ENCODE peak calls at places on chromosomes 13 and 19, in nine cellular contexts. U is A549, W is GM12878, E is IMR-90, R is heart left ventricle, Q is HCT116, G is HepG2, N is body of pancreas, J is upper lobe of left lung. A is an unnamed sample.

GRCh38 chr19:12052057-12052570 is 647 bp downstream of the ZNF878 start:
- ATAC-seq in W (peak), E (peak), Q (no peak), N (no peak), U (no peak), G (peak), R (no peak), J (no peak), A (no peak)

GRCh38 chr13:26390203-26390602 is 136.3 kb downstream of the CDK8 start:
- ATAC-seq in Q (no peak), E (no peak), G (no peak), R (no peak), W (no peak), J (no peak), N (no peak), U (no peak), A (no peak)

GRCh38 chr13:106488671-106489070 is 46.8 kb downstream of the EFNB2 start:
- ATAC-seq in E (no peak), U (no peak), Q (peak), R (no peak), G (no peak), N (no peak), J (no peak), W (no peak), A (no peak)

GRCh38 chr13:114204894-114205293 is 25.8 kb downstream of the CFAP97D2 start:
- ATAC-seq in G (no peak), E (no peak), R (no peak), N (no peak), U (no peak), J (no peak), Q (no peak), W (no peak), A (no peak)

GRCh38 chr13:87999791-88000190 is 328.6 kb downstream of the SLITRK5 start:
- ATAC-seq in R (no peak), G (no peak), W (peak), Q (peak), E (peak), J (peak), U (no peak), N (no peak), A (peak)

GRCh38 chr19:4758659-4759058 is 32.9 kb upstream of the FEM1A start:
- ATAC-seq in U (no peak), N (no peak), R (no peak), G (no peak), Q (no peak), J (no peak), E (no peak), W (no peak), A (no peak)

GRCh38 chr13:80469105-80469840 is 128.3 kb upstream of the SPRY2 start:
- ATAC-seq in W (no peak), N (peak), U (no peak), R (peak), Q (no peak), G (no peak), J (peak), E (no peak), A (peak)

GRCh38 chr13:29868581-29868980 is 18.2 kb upstream of the UBL3 start:
- ATAC-seq in Q (no peak), G (no peak), W (no peak), J (no peak), U (no peak), E (no peak), N (no peak), R (no peak), A (no peak)

GRCh38 chr19:53961523-53962345 is 1.0 kb upstream of the CACNG8 start:
- ATAC-seq in W (no peak), Q (no peak), E (no peak), G (no peak), N (no peak), J (no peak), R (no peak), U (peak), A (no peak)

GRCh38 chr13:107099661-107100060 is 531.7 kb upstream of the ARGLU1 start:
- ATAC-seq in N (no peak), J (no peak), G (no peak), R (no peak), E (peak), W (no peak), Q (no peak), U (no peak), A (no peak)

GRCh38 chr19:11814707-11815050 is 606 bp downstream of the ZNF440 start:
- ATAC-seq in N (peak), U (no peak), R (no peak), E (peak), W (peak), Q (peak), J (peak), G (peak), A (no peak)

GRCh38 chr13:99261040-99261439 is 2.9 kb upstream of the GPR18 start:
- ATAC-seq in W (no peak), N (no peak), J (no peak), Q (no peak), G (peak), R (no peak), U (no peak), E (no peak), A (no peak)

GRCh38 chr13:30408319-30409101 is 13.8 kb upstream of the UBE2L5 start:
- ATAC-seq in E (peak), U (peak), J (peak), N (peak), R (peak), W (peak), G (peak), Q (no peak), A (peak)

GRCh38 chr13:113077566-113077952 is 28.0 kb upstream of the F7 start:
- ATAC-seq in U (no peak), N (no peak), Q (no peak), J (no peak), W (no peak), R (no peak), E (no peak), G (no peak), A (no peak)

GRCh38 chr19:31770220-31770619 is 421.0 kb upstream of the TSHZ3 start:
- ATAC-seq in J (no peak), E (no peak), G (no peak), R (no peak), W (no peak), Q (no peak), N (no peak), U (no peak), A (no peak)

GRCh38 chr13:81487151-81487550 is 1146.2 kb upstream of the SPRY2 start:
- ATAC-seq in W (peak), Q (peak), G (peak), N (no peak), E (no peak), R (no peak), U (peak), J (no peak), A (no peak)

GRCh38 chr19:53906211-53907192 is 2.6 kb upstream of the CACNG7 start:
- ATAC-seq in N (no peak), E (peak), Q (peak), R (peak), W (no peak), J (peak), U (peak), G (peak), A (no peak)

GRCh38 chr13:20945952-20946383 is 43.4 kb upstream of the XPO4 start:
- ATAC-seq in U (no peak), R (no peak), E (no peak), Q (no peak), J (peak), N (no peak), W (peak), G (no peak), A (no peak)

GRCh38 chr13:35512271-35512920 is 35.9 kb upstream of the MAB21L1 start:
- ATAC-seq in E (peak), U (no peak), Q (no peak), R (peak), W (no peak), N (peak), J (peak), G (no peak), A (peak)

GRCh38 chr13:43799191-43799590 is 12.4 kb upstream of the ENOX1 start:
- ATAC-seq in Q (no peak), U (no peak), E (no peak), W (peak), R (no peak), N (no peak), G (no peak), J (no peak), A (no peak)

GRCh38 chr19:28497887-28498286 is 715.1 kb downstream of the UQCRFS1 start:
- ATAC-seq in E (no peak), N (no peak), U (no peak), W (no peak), R (peak), Q (no peak), G (no peak), J (no peak), A (no peak)

GRCh38 chr13:31167490-31167889 is 5.8 kb upstream of the HSPH1 start:
- ATAC-seq in W (peak), E (no peak), N (no peak), U (peak), R (no peak), G (peak), Q (no peak), J (no peak), A (no peak)

GRCh38 chr13:96552523-96552922 is 441.8 kb downstream of the OXGR1 start:
- ATAC-seq in E (no peak), G (no peak), J (no peak), N (no peak), Q (no peak), W (no peak), R (no peak), U (no peak), A (no peak)

GRCh38 chr13:80299046-80299445 is 41.9 kb downstream of the SPRY2 start:
- ATAC-seq in J (no peak), W (no peak), E (no peak), N (no peak), G (no peak), Q (no peak), R (no peak), U (no peak), A (no peak)

GRCh38 chr13:79307866-79308298 is 98.2 kb downstream of the RBM26 start:
- ATAC-seq in J (peak), E (peak), W (peak), N (no peak), G (peak), U (peak), Q (peak), R (no peak), A (no peak)

GRCh38 chr13:77507931-77508776 is 27.4 kb upstream of the SCEL start:
- ATAC-seq in J (no peak), G (no peak), R (no peak), U (peak), N (no peak), Q (peak), W (peak), E (no peak), A (no peak)

GRCh38 chr13:77503398-77503797 is 32.1 kb upstream of the SCEL start:
- ATAC-seq in G (no peak), U (no peak), E (no peak), Q (no peak), R (no peak), J (no peak), W (peak), N (no peak), A (no peak)

GRCh38 chr13:77509221-77509620 is 26.3 kb upstream of the SCEL start:
- ATAC-seq in Q (no peak), W (no peak), E (no peak), G (no peak), R (no peak), N (no peak), J (no peak), U (no peak), A (no peak)

GRCh38 chr13:77510156-77510555 is 25.4 kb upstream of the SCEL start:
- ATAC-seq in E (no peak), G (no peak), J (no peak), R (no peak), U (no peak), N (no peak), Q (no peak), W (no peak), A (no peak)

GRCh38 chr13:77506874-77507273 is 28.6 kb upstream of the SCEL start:
- ATAC-seq in G (no peak), Q (no peak), U (peak), N (no peak), E (no peak), W (no peak), J (no peak), R (no peak), A (no peak)
- TF ChIP-seq CTCF in G (no peak), Q (no peak), U (peak), N (no peak), E (peak), W (peak), J (no peak), R (peak), A (peak)

DNA sequence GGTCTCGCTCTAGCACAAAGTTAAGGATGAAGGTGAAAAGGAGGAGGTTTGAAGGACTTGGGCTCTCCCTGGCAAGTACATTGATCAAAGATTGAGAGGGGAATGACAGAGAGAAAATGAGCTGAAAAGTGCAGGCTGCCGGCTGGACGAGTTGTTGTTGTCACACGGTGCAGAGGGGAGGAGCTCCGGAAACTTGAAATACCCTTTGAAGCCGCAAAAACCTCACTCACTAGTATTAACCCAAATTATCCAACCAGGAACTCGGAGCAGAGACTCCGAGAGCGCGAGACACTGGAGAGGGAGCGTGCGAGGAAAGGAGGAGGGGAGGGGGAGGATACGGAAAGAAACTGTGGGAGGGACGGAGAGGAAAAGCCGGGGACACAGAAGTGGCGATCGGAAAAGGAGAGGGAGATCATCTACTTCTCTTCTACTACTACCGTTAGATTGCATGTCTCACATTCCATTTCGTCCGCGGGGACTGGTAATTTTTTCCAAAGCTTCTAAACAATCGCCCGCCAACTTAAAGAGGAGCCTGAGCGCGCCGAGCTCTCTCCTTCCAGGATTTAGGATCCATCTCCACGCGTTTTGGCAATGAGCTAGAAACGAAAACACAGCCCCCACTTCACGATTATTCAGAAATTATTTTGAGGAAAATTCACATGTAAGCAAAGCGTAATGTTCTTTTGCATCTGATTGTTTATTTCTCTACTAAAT is at the start of gene DACH1:
- ATAC-seq in N (peak), G (peak), U (peak), W (peak), Q (no peak), E (peak), R (peak), J (peak), A (no peak)
- TF ChIP-seq POLR2A in N (no peak), G (no peak), U (no peak), W (no peak), Q (no peak), E (no peak), R (no peak), J (no peak), A (no peak)

DNA sequence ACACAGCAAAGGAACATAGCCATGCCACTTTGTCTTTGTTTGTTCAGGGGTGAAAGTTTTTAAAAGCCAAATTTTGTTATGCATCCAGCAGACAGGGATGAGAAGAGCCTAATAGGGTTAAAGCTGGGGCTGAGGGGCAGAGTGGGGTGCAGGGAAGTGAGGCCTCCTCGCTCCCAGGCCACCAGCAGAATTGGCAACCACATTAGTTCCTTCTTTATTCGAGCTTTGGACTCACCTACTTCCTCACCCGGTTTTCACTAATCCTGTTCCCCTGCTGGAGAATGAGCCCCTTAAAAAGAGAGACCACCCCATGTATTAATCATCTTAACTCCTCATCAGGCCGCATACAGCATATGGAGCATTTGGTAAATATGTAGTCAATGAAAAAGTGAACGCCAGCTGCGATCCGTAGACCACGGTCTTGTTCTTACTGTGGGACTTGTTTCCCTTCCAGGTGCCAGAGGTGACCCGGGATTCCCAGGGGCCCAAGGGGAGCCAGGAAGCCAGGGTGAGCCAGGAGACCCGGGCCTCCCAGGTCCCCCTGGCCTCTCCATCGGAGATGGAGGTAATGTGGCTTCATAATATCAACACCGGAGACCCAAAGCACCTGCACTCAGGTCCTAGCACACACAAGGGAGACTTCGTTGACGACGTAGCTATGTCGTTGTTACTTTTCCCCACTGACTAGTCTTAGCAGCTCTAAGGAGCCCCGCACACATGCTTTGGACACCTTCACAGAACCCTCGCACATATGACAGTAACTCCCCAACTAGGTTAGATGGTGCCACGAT is 112.1 kb downstream of the RAB20 start:
- ATAC-seq in U (no peak), W (no peak), E (no peak), G (no peak), R (no peak), J (no peak), N (no peak), Q (no peak), A (no peak)
- H3K27ac ChIP-seq in U (no peak), W (no peak), E (no peak), G (no peak), R (peak), J (no peak), N (no peak), Q (no peak), A (peak)

GRCh38 chr19:17172624-17173345 is 42.4 kb upstream of the USE1 start:
- ATAC-seq in R (no peak), G (no peak), J (no peak), W (no peak), E (no peak), N (no peak), U (no peak), Q (peak), A (no peak)
- TF ChIP-seq CTCF in R (no peak), G (peak), J (no peak), W (no peak), E (no peak), N (no peak), U (no peak), Q (no peak), A (no peak)

GRCh38 chr19:40494191-40494838 is 27.5 kb downstream of the SPTBN4 start:
- ATAC-seq in R (no peak), G (no peak), J (no peak), U (no peak), N (no peak), Q (no peak), E (no peak), W (no peak), A (no peak)

GRCh38 chr19:40492274-40492673 is 25.5 kb downstream of the SPTBN4 start:
- ATAC-seq in R (no peak), J (no peak), W (no peak), U (no peak), E (no peak), G (no peak), N (no peak), Q (no peak), A (no peak)

GRCh38 chr19:40486017-40486416 is 19.2 kb downstream of the SPTBN4 start:
- ATAC-seq in J (no peak), Q (no peak), W (no peak), U (no peak), R (no peak), E (no peak), G (no peak), N (no peak), A (no peak)

GRCh38 chr19:40493778-40494177 is 27.0 kb downstream of the SPTBN4 start:
- ATAC-seq in W (no peak), E (no peak), G (peak), N (no peak), R (no peak), J (no peak), U (no peak), Q (no peak), A (no peak)

GRCh38 chr19:40489882-40490230 is 23.1 kb downstream of the SPTBN4 start:
- ATAC-seq in J (no peak), N (no peak), R (no peak), G (no peak), E (no peak), W (no peak), Q (no peak), U (peak), A (no peak)
- TF ChIP-seq POLR2A in J (no peak), N (no peak), R (no peak), G (no peak), E (no peak), W (no peak), Q (no peak), U (no peak), A (no peak)

GRCh38 chr19:32814046-32814445 is 55.5 kb downstream of the SLC7A9 start:
- ATAC-seq in Q (peak), U (no peak), J (no peak), R (no peak), E (no peak), G (no peak), W (no peak), N (no peak), A (no peak)
- H3K27ac ChIP-seq in Q (no peak), U (no peak), J (no peak), R (no peak), E (no peak), G (no peak), W (no peak), N (no peak), A (no peak)